ENCODE peak calls at places on chromosomes 16 and 17, in seven cellular contexts. G is right cardiac atrium, X is body of pancreas, J is cardiac muscle cell, L is mesenchymal stem cell, S is trophoblast cell, M is colonic mucosa. H is an unnamed sample.

GRCh38 chr17:74373838-74374606 is 6.7 kb downstream of the GPR142 start:
- DNase-seq in G (no peak), X (peak; percentile 67), S (no peak), L (peak; percentile 2), J (no peak), M (peak; percentile 77), H (peak; percentile 89)

GRCh38 chr16:51755039-51755501 is 604.0 kb upstream of the SALL1 start:
- DNase-seq in J (no peak), M (no peak), G (peak; percentile 14), L (no peak), X (no peak), S (no peak), H (no peak)

GRCh38 chr16:495127-495748 is 32.3 kb upstream of the CAPN15 start:
- DNase-seq in S (peak; percentile 30), G (no peak), J (peak; percentile 59), M (no peak), L (peak; percentile 60), X (peak; percentile 50), H (peak; percentile 72)

GRCh38 chr16:67256701-67257230 is 8.0 kb downstream of the SLC9A5 start:
- DNase-seq in L (no peak), M (no peak), X (no peak), S (no peak), J (no peak), G (no peak), H (no peak)

GRCh38 chr16:69320731-69321073 is 9.6 kb downstream of the VPS4A start:
- DNase-seq in S (no peak), M (no peak), G (no peak), X (no peak), L (no peak), J (no peak), H (no peak)

GRCh38 chr17:7496470-7497227 is 12.5 kb downstream of the POLR2A start:
- DNase-seq in G (no peak), S (no peak), L (no peak), M (no peak), X (no peak), J (no peak), H (no peak)

GRCh38 chr16:30503403-30504296 is 22.7 kb downstream of the ZNF768 start:
- DNase-seq in M (no peak), L (no peak), G (no peak), J (no peak), S (no peak), X (no peak), H (no peak)

GRCh38 chr16:66262253-66263167 is 104.0 kb upstream of the CDH5 start:
- DNase-seq in J (peak; percentile 54), L (peak; percentile 59), X (no peak), S (no peak), M (no peak), G (peak; percentile 71), H (no peak)

GRCh38 chr16:67470314-67470713 is 10.6 kb downstream of the ATP6V0D1 start:
- DNase-seq in S (no peak), J (no peak), G (peak; percentile 94), L (no peak), X (peak; percentile 94), M (peak; percentile 32), H (no peak)

GRCh38 chr17:9729735-9730420 is 61.5 kb downstream of the DHRS7C start:
- DNase-seq in S (peak; percentile 43), G (no peak), J (no peak), M (no peak), L (peak; percentile 24), X (no peak), H (no peak)

GRCh38 chr17:63441654-63442053 is 4.5 kb downstream of the CYB561 start:
- DNase-seq in M (no peak), G (peak; percentile 36), X (no peak), J (no peak), S (no peak), L (no peak), H (no peak)

GRCh38 chr17:63442549-63443035 is 3.5 kb downstream of the CYB561 start:
- DNase-seq in S (no peak), M (no peak), L (no peak), J (no peak), G (peak; percentile 59), X (no peak), H (peak; percentile 31)

GRCh38 chr17:63442074-63442473 is 4.0 kb downstream of the CYB561 start:
- DNase-seq in J (no peak), G (peak; percentile 12), L (no peak), M (no peak), S (no peak), X (no peak), H (no peak)

GRCh38 chr17:63444457-63444856 is 1.6 kb downstream of the CYB561 start:
- DNase-seq in G (peak; percentile 14), S (no peak), L (no peak), X (no peak), M (no peak), J (no peak), H (no peak)

DNA sequence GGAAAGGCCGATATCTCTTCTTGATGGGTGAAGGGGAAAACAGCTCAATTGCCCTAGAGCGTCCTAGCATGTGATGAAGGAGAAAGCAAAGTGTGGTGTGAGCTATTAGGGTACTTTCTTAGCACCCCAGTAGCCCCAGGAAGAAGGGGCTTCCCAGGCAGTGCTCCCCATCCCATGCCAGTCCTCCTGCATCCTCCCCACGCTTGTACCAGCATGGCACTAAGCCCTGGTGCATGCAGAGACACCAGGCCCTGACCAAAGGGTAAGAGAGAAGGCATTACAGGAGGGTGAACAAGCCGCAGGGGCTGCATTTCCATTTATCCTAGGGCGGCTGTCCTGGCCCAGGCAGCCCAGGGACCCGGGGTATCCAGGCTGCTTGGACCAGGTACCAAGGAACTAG is 3.1 kb downstream of the CYB561 start:
- DNase-seq in X (no peak), M (no peak), J (no peak), G (peak; percentile 18), S (no peak), L (no peak), H (no peak)
- H3K4me1 ChIP-seq in X (peaks cover 71% of the 10 kb centered on the region), M (no peaks in the 10 kb centered on the region), J (peaks cover 15% of the 10 kb centered on the region), G (peaks cover 11% of the 10 kb centered on the region), S (peaks cover 22% of the 10 kb centered on the region), L (peaks cover 31% of the 10 kb centered on the region), H (peaks cover 14% of the 10 kb centered on the region)

GRCh38 chr17:82866521-82867214 is 26.8 kb upstream of the ZNF750 start:
- DNase-seq in M (no peak), G (peak; percentile 73), X (peak; percentile 26), J (peak; percentile 77), S (no peak), L (peak; percentile 93), H (no peak)
- H3K4me1 ChIP-seq in M (no peaks in the 10 kb centered on the region), G (no peaks in the 10 kb centered on the region), X (no peaks in the 10 kb centered on the region), J (peaks cover 47% of the 10 kb centered on the region), S (peaks cover 46% of the 10 kb centered on the region), L (peaks cover 53% of the 10 kb centered on the region), H (peaks cover 5% of the 10 kb centered on the region)

GRCh38 chr16:88421871-88422433 is 31.1 kb upstream of the ZFPM1 start:
- DNase-seq in X (no peak), M (no peak), J (no peak), L (no peak), S (no peak), G (no peak), H (no peak)

GRCh38 chr16:88419790-88420189 is 33.3 kb upstream of the ZFPM1 start:
- DNase-seq in S (no peak), J (no peak), G (no peak), X (no peak), M (no peak), L (no peak), H (no peak)

GRCh38 chr16:88418869-88419268 is 34.2 kb upstream of the ZFPM1 start:
- DNase-seq in G (no peak), J (no peak), M (no peak), L (no peak), S (no peak), X (no peak), H (no peak)

GRCh38 chr16:88421301-88421700 is 31.8 kb upstream of the ZFPM1 start:
- DNase-seq in X (no peak), M (no peak), L (no peak), G (no peak), S (no peak), J (no peak), H (no peak)

GRCh38 chr16:88420496-88420895 is 32.6 kb upstream of the ZFPM1 start:
- DNase-seq in L (no peak), M (no peak), G (no peak), S (no peak), J (no peak), X (no peak), H (no peak)
- H3K4me1 ChIP-seq in L (peaks cover 2% of the 10 kb centered on the region), M (no peaks in the 10 kb centered on the region), G (no peaks in the 10 kb centered on the region), S (no peaks in the 10 kb centered on the region), J (no peaks in the 10 kb centered on the region), X (no peaks in the 10 kb centered on the region), H (no peaks in the 10 kb centered on the region)

GRCh38 chr17:75815399-75815798 is 28.8 kb downstream of the UNC13D start:
- DNase-seq in M (no peak), L (no peak), X (no peak), S (no peak), J (no peak), G (no peak), H (no peak)
- H3K4me1 ChIP-seq in M (no peaks in the 10 kb centered on the region), L (peaks cover 10% of the 10 kb centered on the region), X (no peaks in the 10 kb centered on the region), S (peaks cover 14% of the 10 kb centered on the region), J (no peaks in the 10 kb centered on the region), G (no peaks in the 10 kb centered on the region), H (no peaks in the 10 kb centered on the region)

DNA sequence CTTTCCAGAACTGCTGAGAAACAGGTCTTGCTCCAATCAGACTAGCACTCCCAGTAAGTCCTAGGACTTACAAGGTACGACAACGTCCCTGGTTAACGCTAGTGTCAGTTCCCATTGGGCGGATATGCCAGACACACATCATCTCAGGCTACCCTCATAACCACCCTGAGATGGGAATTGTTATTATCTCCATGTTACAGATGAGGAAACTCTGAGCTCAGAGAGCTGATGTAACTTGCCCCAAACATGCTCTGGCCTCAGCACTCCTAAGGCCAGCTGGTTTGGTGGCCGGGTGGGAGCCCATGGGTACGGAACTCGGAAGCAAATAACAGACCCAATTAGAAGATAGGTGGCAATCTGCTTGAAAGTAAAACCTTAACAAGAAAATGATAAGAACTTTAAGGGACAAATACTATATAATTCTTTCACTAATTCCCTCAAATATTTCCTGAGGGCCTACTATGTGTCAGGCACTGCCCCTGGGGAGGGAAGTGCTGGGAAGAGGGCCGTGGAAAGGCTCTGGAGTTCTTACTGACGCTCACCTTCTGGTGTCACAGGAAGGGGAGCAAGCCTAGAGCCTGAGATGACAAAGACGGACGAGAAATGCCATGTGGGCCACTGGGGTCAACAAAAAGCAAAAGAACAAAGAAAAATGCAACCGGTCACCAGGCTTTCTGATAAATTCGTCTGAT is 6.9 kb downstream of the CREBBP start:
- DNase-seq in S (peak; percentile 61), X (no peak), L (no peak), G (no peak), M (no peak), J (peak; percentile 40), H (no peak)
- H3K4me1 ChIP-seq in S (peaks cover 20% of the 10 kb centered on the region), X (peaks cover 89% of the 10 kb centered on the region), L (peaks cover 30% of the 10 kb centered on the region), G (peaks cover 40% of the 10 kb centered on the region), M (peaks cover 13% of the 10 kb centered on the region), J (peaks cover 67% of the 10 kb centered on the region), H (peaks cover 5% of the 10 kb centered on the region)

H was measured in Caco-2.